ENCODE peak calls at places on chromosomes 12 and 14, in five cellular contexts. W is BJ, S is body of pancreas, R is progenitor cell of endocrine pancreas, L is stomach. K is an unnamed sample.

GRCh38 chr14:64680675-64681060 is 23.6 kb upstream of the PLEKHG3 start:
- DNase-seq in W (no peak), S (no peak), R (no peak), L (no peak), K (no peak)

GRCh38 chr12:50083301-50083700 is 1.8 kb upstream of the SMARCD1 start:
- DNase-seq in W (no peak), S (no peak), R (no peak), L (no peak), K (no peak)

GRCh38 chr14:34212574-34212973 is 249.5 kb downstream of the SPTSSA start:
- DNase-seq in W (no peak), S (no peak), R (no peak), L (no peak), K (no peak)

GRCh38 chr14:100875126-100875525 is 28.4 kb downstream of the RTL1 start:
- DNase-seq in W (no peak), S (no peak), R (no peak), L (no peak), K (no peak)

GRCh38 chr14:49659526-49660455 is 24.7 kb upstream of the DNAAF2 start:
- DNase-seq in W (no peak), S (no peak), R (no peak), L (no peak), K (no peak)

GRCh38 chr14:56413721-56414120 is 165.9 kb upstream of the TMEM260 start:
- DNase-seq in W (no peak), S (no peak), R (no peak), L (no peak), K (no peak)

GRCh38 chr14:91230363-91231035 is 14.0 kb downstream of the GPR68 start:
- DNase-seq in W (no peak), S (no peak), R (no peak), L (no peak), K (no peak)

GRCh38 chr12:27015730-27016076 is 1.5 kb upstream of the TM7SF3 start:
- DNase-seq in W (no peak), S (no peak), R (no peak), L (no peak), K (no peak)

GRCh38 chr14:104933721-104934379 is 9.2 kb downstream of the PLD4 start:
- DNase-seq in W (no peak), S (no peak), R (no peak), L (no peak), K (no peak)

GRCh38 chr14:99156814-99157213 is 115.2 kb downstream of the BCL11B start:
- DNase-seq in W (no peak), S (no peak), R (no peak), L (no peak), K (no peak)

GRCh38 chr12:2119266-2119665 is 66.5 kb downstream of the CACNA1C start:
- DNase-seq in W (no peak), S (no peak), R (no peak), L (no peak), K (no peak)

GRCh38 chr12:117143008-117143532 is 43.9 kb upstream of the TESC start:
- DNase-seq in W (no peak), S (peak), R (no peak), L (peak), K (no peak)

GRCh38 chr12:6273209-6273928 is 37.1 kb upstream of the PLEKHG6 start:
- DNase-seq in W (no peak), S (no peak), R (no peak), L (no peak), K (no peak)

GRCh38 chr14:52755607-52756316 is 25.8 kb downstream of the STYX start:
- DNase-seq in W (no peak), S (no peak), R (no peak), L (no peak), K (no peak)

GRCh38 chr14:74973905-74974363 is 18.5 kb upstream of the PGF start:
- DNase-seq in W (no peak), S (no peak), R (no peak), L (no peak), K (no peak)